ENCODE peak calls at places on chromosomes 7 and 10, in ten cellular contexts. I, P, M, C, E, W, A, O, Q and R are unnamed samples.

GRCh38 chr7:7821517-7821916 is 103.1 kb upstream of the RPA3 start:
- DNase-seq in Q (no peak), C (no peak), I (no peak), O (no peak), M (peak; percentile 30), A (no peak), W (no peak), E (no peak), P (no peak), R (no peak)

GRCh38 chr10:32031920-32032319 is 24.3 kb downstream of the KIF5B start:
- DNase-seq in A (no peak), O (no peak), E (no peak), C (no peak), Q (no peak), I (no peak), P (no peak), M (no peak), W (no peak), R (no peak)

GRCh38 chr10:90977855-90978486 is 57.1 kb upstream of the ANKRD1 start:
- DNase-seq in I (no peak), E (no peak), M (no peak), A (no peak), Q (no peak), W (no peak), C (no peak), P (no peak), O (no peak), R (no peak)

GRCh38 chr7:47915066-47915976 is 32.9 kb downstream of the PKD1L1 start:
- DNase-seq in O (peak; percentile 42), A (peak; percentile 36), W (no peak), I (no peak), M (peak; percentile 40), E (no peak), Q (no peak), C (no peak), P (no peak), R (peak; percentile 1)

GRCh38 chr7:22231806-22232205 is 125.1 kb downstream of the RAPGEF5 start:
- DNase-seq in W (no peak), A (no peak), P (no peak), E (no peak), I (no peak), Q (peak; percentile 67), O (no peak), C (no peak), M (no peak), R (no peak)

GRCh38 chr10:11189581-11190376 is 172.1 kb downstream of the CELF2 start:
- DNase-seq in O (no peak), C (no peak), M (peak; percentile 46), W (peak; percentile 73), A (no peak), E (no peak), P (no peak), I (no peak), Q (no peak), R (no peak)

GRCh38 chr7:27167170-27167505 is 1.8 kb upstream of the HOXA9 start:
- DNase-seq in E (peak; percentile 68), P (no peak), O (no peak), C (no peak), A (no peak), Q (no peak), W (no peak), I (peak; percentile 51), M (peak; percentile 20), R (peak; percentile 66)

GRCh38 chr7:69395072-69395714 is 203.1 kb upstream of the AUTS2 start:
- DNase-seq in C (no peak), I (no peak), M (no peak), O (no peak), Q (no peak), W (no peak), P (peak; percentile 97), E (no peak), A (peak; percentile 91), R (no peak)

GRCh38 chr10:15705298-15705697 is 14.4 kb downstream of the ITGA8 start:
- DNase-seq in C (no peak), O (no peak), P (no peak), W (no peak), E (no peak), M (no peak), Q (no peak), A (no peak), I (no peak), R (no peak)

GRCh38 chr10:24488631-24489030 is 235.1 kb downstream of the ARHGAP21 start:
- DNase-seq in Q (peak; percentile 81), E (no peak), I (no peak), W (no peak), P (no peak), O (no peak), M (no peak), C (no peak), A (no peak), R (no peak)

GRCh38 chr10:132591166-132591971 is 53.8 kb downstream of the INPP5A start:
- DNase-seq in Q (peak; percentile 85), O (no peak), E (no peak), W (no peak), I (no peak), A (peak; percentile 48), M (peak; percentile 76), C (peak; percentile 62), P (peak; percentile 69), R (peak; percentile 57)

GRCh38 chr7:3065724-3066143 is 22.1 kb upstream of the CARD11 start:
- DNase-seq in Q (peak; percentile 25), I (no peak), M (peak; percentile 91), W (peak; percentile 31), A (peak; percentile 53), O (no peak), C (no peak), E (no peak), P (peak; percentile 2), R (no peak)

GRCh38 chr7:1899201-1899600 is 229.1 kb downstream of the ELFN1 start:
- DNase-seq in E (peak; percentile 79), C (peak; percentile 59), M (no peak), A (peak; percentile 34), O (no peak), Q (no peak), I (no peak), P (peak; percentile 88), W (no peak), R (peak; percentile 84)

GRCh38 chr10:16832351-16833080 is 15.3 kb upstream of the RSU1 start:
- DNase-seq in M (no peak), E (no peak), Q (peak; percentile 87), A (peak; percentile 95), W (no peak), I (no peak), P (peak; percentile 96), O (peak; percentile 61), C (no peak), R (peak; percentile 90)

GRCh38 chr7:157609932-157610640 is 273.3 kb downstream of the DNAJB6 start:
- DNase-seq in W (no peak), P (no peak), Q (no peak), C (no peak), I (peak; percentile 51), M (no peak), E (no peak), O (no peak), A (no peak), R (no peak)

DNA sequence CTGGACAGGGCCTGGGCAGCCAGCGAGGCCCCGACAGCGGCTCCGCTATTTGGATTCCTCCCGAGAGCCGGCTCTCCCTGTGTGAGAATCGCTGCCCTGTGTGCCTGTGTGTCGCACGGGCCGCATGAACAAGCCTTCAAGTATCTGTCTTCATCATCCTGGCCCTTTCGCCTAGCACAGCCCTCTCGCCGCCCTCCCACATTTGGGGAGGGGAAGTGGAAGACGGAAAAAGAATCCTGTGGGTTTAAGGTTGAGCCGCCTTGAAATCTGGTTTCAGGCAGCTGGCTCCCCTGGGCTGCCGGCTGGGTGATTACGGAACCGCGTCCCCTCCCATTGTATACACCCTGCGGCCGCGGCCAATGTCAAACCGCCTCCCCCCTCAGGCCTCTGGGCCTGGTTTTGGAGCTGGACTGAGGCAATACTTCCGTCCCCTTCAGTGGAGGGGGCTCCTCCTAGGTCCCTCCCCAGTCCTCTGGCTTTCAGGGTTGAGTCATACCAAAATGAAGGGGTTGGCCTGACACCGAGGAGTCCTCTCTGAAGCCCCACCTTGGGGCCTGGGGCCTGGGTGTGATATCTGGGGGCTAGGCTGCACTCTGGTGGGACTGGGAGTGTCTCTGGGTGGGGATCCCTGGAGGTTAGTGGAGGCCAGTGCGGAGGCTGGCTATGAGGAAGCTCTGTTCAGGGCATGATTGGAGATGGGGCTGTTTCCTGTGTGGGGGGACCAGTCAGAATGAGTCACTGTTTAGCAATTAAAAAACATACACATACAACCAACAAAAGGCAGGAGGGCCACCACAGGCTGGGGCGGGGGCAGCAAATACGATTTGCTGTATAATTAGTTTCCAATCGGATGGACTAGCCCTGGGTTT is 1.7 kb downstream of the TRIM8 start:
- DNase-seq in M (peak; percentile 71), C (peak; percentile 93), P (peak; percentile 94), O (peak; percentile 96), W (peak; percentile 68), I (peak; percentile 96), E (peak; percentile 95), Q (peak; percentile 91), A (peak; percentile 95), R (peak; percentile 93)
- TF ChIP-seq CTCF in M (no peak), C (no peak), P (no peak), O (no peak), W (no peak), I (no peak), E (peak; percentile 13), Q (no peak), A (no peak), R (no peak)

DNA sequence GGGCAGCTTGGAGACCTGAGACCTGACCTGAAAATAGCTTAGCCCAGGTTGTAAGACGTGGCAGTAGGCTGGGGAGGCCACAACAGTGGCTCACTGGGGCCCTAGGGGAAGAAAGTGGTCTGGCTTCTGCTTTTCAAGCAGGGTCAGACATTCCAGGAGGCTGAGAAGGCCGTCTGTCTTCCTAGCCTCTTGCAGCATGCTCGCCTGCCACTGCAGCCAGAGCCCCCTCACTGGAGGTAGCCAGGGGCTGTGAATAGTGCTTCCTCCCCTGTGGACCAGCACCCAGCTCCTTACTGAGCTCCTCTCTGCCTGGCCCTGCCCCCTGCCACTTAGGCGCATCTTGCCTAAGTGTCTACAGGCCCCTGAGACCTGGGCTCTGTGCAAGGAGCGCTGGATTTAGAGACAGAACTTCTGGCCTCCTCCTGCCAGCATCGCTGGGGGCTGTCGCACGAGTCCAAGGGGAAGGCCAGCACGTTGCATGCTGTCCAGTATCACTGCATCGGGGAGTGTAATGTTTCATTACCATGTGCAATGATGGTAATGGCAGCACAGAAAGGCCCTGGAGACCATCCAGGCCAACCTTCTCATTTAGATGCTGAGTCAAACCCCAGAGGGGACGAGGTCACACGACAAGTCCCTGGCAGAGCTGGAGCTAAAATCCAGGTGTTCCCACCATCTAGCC is 12.7 kb downstream of the ZMIZ1 start:
- DNase-seq in I (no peak), C (peak; percentile 82), O (peak; percentile 73), W (no peak), Q (peak; percentile 49), P (peak; percentile 86), E (peak; percentile 68), M (no peak), A (peak; percentile 87), R (peak; percentile 95)
- TF ChIP-seq CTCF in I (no peak), C (no peak), O (no peak), W (no peak), Q (no peak), P (no peak), E (no peak), M (no peak), A (no peak), R (no peak)

GRCh38 chr10:92844746-92845145 is 3.6 kb upstream of the EXOC6 start:
- DNase-seq in W (peak; percentile 23), E (no peak), A (no peak), P (no peak), C (no peak), I (no peak), Q (no peak), M (peak; percentile 35), O (no peak), R (peak; percentile 35)
- TF ChIP-seq CTCF in W (peak; percentile 13), E (no peak), A (no peak), P (no peak), C (no peak), I (no peak), Q (no peak), M (peak; percentile 1), O (no peak), R (peak; percentile 51)

GRCh38 chr10:21526184-21526951 is 886 bp upstream of the SKIDA1 start:
- DNase-seq in Q (peak; percentile 54), W (peak; percentile 90), P (peak; percentile 91), E (peak; percentile 92), C (peak; percentile 84), A (peak; percentile 85), O (no peak), I (peak; percentile 93), M (peak; percentile 81), R (peak; percentile 59)
- TF ChIP-seq CTCF in Q (no peak), W (no peak), P (no peak), E (no peak), C (no peak), A (no peak), O (no peak), I (no peak), M (no peak), R (no peak)